ENCODE peak calls at places on chromosomes 11 and 22, in four cellular contexts. U, M, Q and I are unnamed samples.

GRCh38 chr11:11993814-11994213 is 14.6 kb downstream of the DKK3 start:
- DNase-seq in M (peak; percentile 70), Q (peak; percentile 68), U (peak; percentile 59), I (peak; percentile 88)

GRCh38 chr11:74311352-74311926 is at the start of gene P4HA3:
- DNase-seq in U (no peak), Q (no peak), M (peak; percentile 62), I (peak; percentile 24)

GRCh38 chr11:100403817-100404216 is 283.3 kb upstream of the ARHGAP42 start:
- DNase-seq in Q (no peak), M (no peak), U (no peak), I (peak; percentile 34)

GRCh38 chr11:102666331-102666957 is 39.1 kb downstream of the MMP27 start:
- DNase-seq in Q (no peak), U (no peak), M (peak; percentile 50), I (no peak)

GRCh38 chr11:131584694-131585592 is 214.5 kb downstream of the NTM start:
- DNase-seq in M (no peak), Q (no peak), U (no peak), I (no peak)

GRCh38 chr11:122677256-122677655 is 21.7 kb downstream of the UBASH3B start:
- DNase-seq in Q (no peak), U (no peak), M (no peak), I (no peak)

GRCh38 chr11:3954448-3955298 is 99.2 kb downstream of the STIM1 start:
- DNase-seq in Q (no peak), U (no peak), M (no peak), I (no peak)

GRCh38 chr22:40651563-40652501 is 15.3 kb upstream of the MRTFA start:
- DNase-seq in U (peak; percentile 99), M (peak; percentile 98), Q (peak; percentile 96), I (peak; percentile 99)

GRCh38 chr22:33110562-33111163 is 52.5 kb upstream of the SYN3 start:
- DNase-seq in Q (no peak), U (no peak), M (peak; percentile 57), I (peak; percentile 93)

GRCh38 chr22:20035375-20036084 is 14.6 kb downstream of the TANGO2 start:
- DNase-seq in Q (no peak), U (no peak), M (peak; percentile 17), I (no peak)

GRCh38 chr11:79482800-79483199 is 42.0 kb upstream of the TENM4 start:
- DNase-seq in M (no peak), Q (no peak), U (no peak), I (no peak)

GRCh38 chr11:120024046-120024445 is 113.9 kb downstream of the TRIM29 start:
- DNase-seq in U (no peak), Q (no peak), M (no peak), I (no peak)

GRCh38 chr11:433111-433510 is 8.7 kb downstream of the ANO9 start:
- DNase-seq in Q (no peak), U (no peak), M (no peak), I (no peak)

GRCh38 chr22:44090571-44090905 is 66.4 kb downstream of the PARVB start:
- DNase-seq in M (no peak), Q (no peak), U (no peak), I (no peak)

GRCh38 chr11:131544591-131544990 is 174.2 kb downstream of the NTM start:
- DNase-seq in M (no peak), Q (no peak), U (no peak), I (no peak)

GRCh38 chr22:47592791-47593190 is 830.3 kb downstream of the TBC1D22A start:
- DNase-seq in M (no peak), U (peak; percentile 50), Q (no peak), I (no peak)

GRCh38 chr22:47595122-47595521 is 832.7 kb downstream of the TBC1D22A start:
- DNase-seq in M (no peak), Q (no peak), U (no peak), I (no peak)

GRCh38 chr22:47593911-47594311 is 831.5 kb downstream of the TBC1D22A start:
- DNase-seq in M (no peak), U (peak; percentile 58), Q (no peak), I (no peak)

GRCh38 chr22:47591709-47592108 is 829.3 kb downstream of the TBC1D22A start:
- DNase-seq in U (peak; percentile 45), Q (no peak), M (no peak), I (no peak)

DNA sequence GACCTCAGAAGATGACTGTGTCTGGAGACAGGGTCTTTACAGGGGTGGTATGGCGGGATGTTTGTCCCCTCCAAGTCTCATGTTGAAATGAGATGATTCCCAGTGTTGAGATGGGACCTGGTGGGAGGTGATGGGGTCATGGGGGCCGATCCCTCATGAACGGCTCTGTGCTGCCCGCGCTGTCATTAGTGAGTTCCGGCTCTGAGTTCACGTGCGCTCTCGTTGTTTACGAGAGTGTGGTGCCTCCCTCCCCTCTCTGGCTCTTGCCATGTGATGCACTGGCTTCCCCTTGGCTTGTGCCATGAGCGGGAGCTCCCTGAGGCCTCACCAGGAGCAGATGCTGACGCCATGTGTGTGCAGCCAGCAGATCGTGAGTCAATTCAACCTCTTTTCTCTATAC is 830.8 kb downstream of the TBC1D22A start:
- DNase-seq in Q (no peak), M (no peak), U (peak; percentile 35), I (no peak)
- H3K9me3 ChIP-seq in Q (no peaks in the 10 kb centered on the region), M (no peaks in the 10 kb centered on the region), U (no peaks in the 10 kb centered on the region), I (no peaks in the 10 kb centered on the region)

DNA sequence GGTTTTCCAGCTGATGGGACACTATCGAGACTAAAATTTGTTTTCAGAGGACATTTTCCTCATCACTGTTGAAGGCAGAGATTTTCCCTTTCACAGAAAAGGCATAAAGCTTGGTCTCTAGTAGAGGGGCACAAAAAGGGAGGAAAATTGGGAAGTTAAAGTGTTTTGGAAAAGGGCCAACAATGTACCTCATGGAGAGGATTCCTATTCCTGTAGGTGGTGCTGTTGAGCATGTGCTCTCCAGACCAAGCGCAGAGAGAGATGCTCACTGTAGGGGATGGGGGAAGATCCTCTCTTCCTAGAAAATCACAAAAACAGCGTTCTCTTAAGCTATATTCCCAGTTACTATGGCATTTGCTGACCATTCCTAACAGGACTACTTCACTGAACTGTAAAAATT is 44.9 kb downstream of the OR4C46 start:
- DNase-seq in U (no peak), M (no peak), Q (no peak), I (no peak)
- H3K9me3 ChIP-seq in U (peaks cover 20% of the 10 kb centered on the region), M (no peaks in the 10 kb centered on the region), Q (peaks cover 74% of the 10 kb centered on the region), I (peaks cover 3% of the 10 kb centered on the region)

GRCh38 chr22:49620666-49621065 is 207.0 kb downstream of the BRD1 start:
- DNase-seq in U (no peak), Q (no peak), M (no peak), I (no peak)
- H3K9me3 ChIP-seq in U (no peaks in the 10 kb centered on the region), Q (no peaks in the 10 kb centered on the region), M (no peaks in the 10 kb centered on the region), I (no peaks in the 10 kb centered on the region)

GRCh38 chr11:16772141-16772512 is 33.7 kb downstream of the C11orf58 start:
- DNase-seq in Q (no peak), U (no peak), M (no peak), I (no peak)
- H3K9me3 ChIP-seq in Q (no peaks in the 10 kb centered on the region), U (no peaks in the 10 kb centered on the region), M (no peaks in the 10 kb centered on the region), I (no peaks in the 10 kb centered on the region)

GRCh38 chr22:11627436-11627797 is 3900.6 kb upstream of the OR11H1 start:
- DNase-seq in U (no peak), Q (no peak), M (no peak), I (no peak)

GRCh38 chr22:11627798-11628650 is 3900.0 kb upstream of the OR11H1 start:
- DNase-seq in U (peak; percentile 66), Q (no peak), M (no peak), I (no peak)

GRCh38 chr22:11626422-11626773 is 3901.6 kb upstream of the OR11H1 start:
- DNase-seq in M (no peak), U (no peak), Q (no peak), I (no peak)

GRCh38 chr22:11628651-11629511 is 3899.1 kb upstream of the OR11H1 start:
- DNase-seq in Q (no peak), U (no peak), M (no peak), I (no peak)

DNA sequence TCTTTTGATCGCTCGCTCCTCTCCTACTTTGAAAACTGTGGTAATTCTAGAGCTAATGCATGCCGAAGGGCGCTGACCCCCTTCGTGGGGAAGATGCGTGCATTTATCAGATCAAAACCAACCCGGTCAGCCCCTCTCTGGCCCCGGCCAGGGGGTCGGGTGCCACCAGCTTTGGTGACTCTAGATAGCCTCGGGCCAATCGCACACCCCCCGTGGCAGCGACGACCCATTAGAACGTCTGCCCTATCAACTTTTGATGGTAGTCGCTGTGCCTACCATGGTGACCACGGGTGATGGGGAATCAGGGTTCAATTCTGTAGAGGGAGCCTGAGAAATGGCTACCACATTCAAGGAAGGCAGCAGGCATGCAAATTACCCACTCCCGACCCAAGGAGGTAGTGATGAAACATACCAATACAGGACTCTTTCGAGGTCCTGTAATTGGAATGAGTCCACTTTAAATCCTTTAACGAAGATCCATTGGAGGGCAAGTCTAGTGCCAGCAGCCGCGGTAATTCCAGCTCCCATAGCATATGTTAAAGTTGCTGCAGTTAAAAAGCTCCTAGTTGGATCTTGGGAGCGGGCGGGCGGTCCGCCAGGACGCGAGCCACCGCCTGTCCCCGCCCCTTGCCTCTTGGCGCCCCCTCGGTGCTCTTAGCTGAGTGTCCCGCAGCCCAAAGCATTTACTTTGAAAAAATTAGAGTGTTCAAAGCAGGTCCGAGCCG is 3898.2 kb upstream of the OR11H1 start:
- DNase-seq in U (no peak), M (no peak), Q (no peak), I (no peak)
- H3K9me3 ChIP-seq in U (peaks cover 39% of the 10 kb centered on the region), M (no peaks in the 10 kb centered on the region), Q (peaks cover 62% of the 10 kb centered on the region), I (peaks cover 3% of the 10 kb centered on the region)

GRCh38 chr11:65952052-65952521 is 6.8 kb downstream of the TSGA10IP start:
- DNase-seq in Q (no peak), U (no peak), M (no peak), I (no peak)
- H3K9me3 ChIP-seq in Q (no peaks in the 10 kb centered on the region), U (no peaks in the 10 kb centered on the region), M (no peaks in the 10 kb centered on the region), I (no peaks in the 10 kb centered on the region)

GRCh38 chr22:47813661-47814060 is 1051.2 kb downstream of the TBC1D22A start:
- DNase-seq in Q (no peak), M (no peak), U (no peak), I (no peak)
- H3K9me3 ChIP-seq in Q (no peaks in the 10 kb centered on the region), M (no peaks in the 10 kb centered on the region), U (no peaks in the 10 kb centered on the region), I (no peaks in the 10 kb centered on the region)

GRCh38 chr11:2182692-2183474 is 11.3 kb upstream of the TH start:
- DNase-seq in Q (no peak), M (no peak), U (no peak), I (no peak)
- H3K9me3 ChIP-seq in Q (no peaks in the 10 kb centered on the region), M (no peaks in the 10 kb centered on the region), U (no peaks in the 10 kb centered on the region), I (no peaks in the 10 kb centered on the region)